ENCODE peak calls at places on chromosomes 4 and X, in six cellular contexts. One of them, this sample, is unnamed. For H3K4me1, the result is how much of the 10 kb centered on the place peaks cover.

GRCh38 chr4:33160126-33160525 is 2440.0 kb downstream of the PCDH7 start:
- DNase-seq in CD4-positive, alpha-beta memory T cell: no peak
- DNase-seq in neural progenitor cell: peak
- DNase-seq in HAP-1: peak
- DNase-seq in fibroblast of lung: peak
- DNase-seq in psoas muscle: no peak
- DNase-seq in this sample: peak

GRCh38 chr4:147643616-147644015 is 26.4 kb downstream of the TMEM184C start:
- DNase-seq in neural progenitor cell: no peak
- DNase-seq in psoas muscle: no peak
- DNase-seq in HAP-1: no peak
- DNase-seq in fibroblast of lung: no peak
- DNase-seq in CD4-positive, alpha-beta memory T cell: no peak
- DNase-seq in this sample: no peak

GRCh38 chr4:141307241-141307689 is 86.6 kb downstream of the ZNF330 start:
- DNase-seq in neural progenitor cell: peak
- DNase-seq in psoas muscle: peak
- DNase-seq in HAP-1: peak
- DNase-seq in CD4-positive, alpha-beta memory T cell: peak
- DNase-seq in fibroblast of lung: peak
- DNase-seq in this sample: peak

GRCh38 chrX:57595381-57595811 is 3.6 kb downstream of the ZXDB start:
- DNase-seq in psoas muscle: no peak
- DNase-seq in HAP-1: no peak
- DNase-seq in fibroblast of lung: peak
- DNase-seq in CD4-positive, alpha-beta memory T cell: no peak
- DNase-seq in neural progenitor cell: no peak
- DNase-seq in this sample: no peak

GRCh38 chrX:15404712-15405111 is 20.5 kb upstream of the VEGFD start:
- DNase-seq in CD4-positive, alpha-beta memory T cell: no peak
- DNase-seq in HAP-1: no peak
- DNase-seq in fibroblast of lung: peak
- DNase-seq in psoas muscle: peak
- DNase-seq in neural progenitor cell: no peak
- DNase-seq in this sample: no peak

GRCh38 chr4:83043801-83044407 is 8.9 kb downstream of the COPS4 start:
- DNase-seq in HAP-1: no peak
- DNase-seq in neural progenitor cell: no peak
- DNase-seq in CD4-positive, alpha-beta memory T cell: no peak
- DNase-seq in fibroblast of lung: peak
- DNase-seq in psoas muscle: no peak
- DNase-seq in this sample: no peak

GRCh38 chr4:103008875-103009729 is 10.4 kb downstream of the SLC9B1 start:
- DNase-seq in neural progenitor cell: peak
- DNase-seq in psoas muscle: no peak
- DNase-seq in HAP-1: peak
- DNase-seq in CD4-positive, alpha-beta memory T cell: peak
- DNase-seq in fibroblast of lung: peak
- DNase-seq in this sample: peak

GRCh38 chr4:147138171-147138570 is 192.5 kb upstream of the TTC29 start:
- DNase-seq in HAP-1: no peak
- DNase-seq in CD4-positive, alpha-beta memory T cell: no peak
- DNase-seq in neural progenitor cell: no peak
- DNase-seq in psoas muscle: no peak
- DNase-seq in fibroblast of lung: no peak
- DNase-seq in this sample: peak

GRCh38 chrX:152930516-152930915 is 32.6 kb downstream of the ZNF185 start:
- DNase-seq in neural progenitor cell: no peak
- DNase-seq in psoas muscle: no peak
- DNase-seq in CD4-positive, alpha-beta memory T cell: no peak
- DNase-seq in HAP-1: no peak
- DNase-seq in fibroblast of lung: no peak
- DNase-seq in this sample: no peak

GRCh38 chr4:147780137-147780777 is 48.4 kb downstream of the ARHGAP10 start:
- DNase-seq in neural progenitor cell: no peak
- DNase-seq in fibroblast of lung: no peak
- DNase-seq in CD4-positive, alpha-beta memory T cell: no peak
- DNase-seq in HAP-1: no peak
- DNase-seq in psoas muscle: peak
- DNase-seq in this sample: no peak

GRCh38 chr4:87114245-87115062 is 106.0 kb downstream of the KLHL8 start:
- DNase-seq in psoas muscle: no peak
- DNase-seq in CD4-positive, alpha-beta memory T cell: no peak
- DNase-seq in neural progenitor cell: peak
- DNase-seq in fibroblast of lung: no peak
- DNase-seq in HAP-1: no peak
- DNase-seq in this sample: no peak

GRCh38 chr4:74878323-74878722 is 54.6 kb upstream of the PARM1 start:
- DNase-seq in HAP-1: no peak
- DNase-seq in neural progenitor cell: no peak
- DNase-seq in CD4-positive, alpha-beta memory T cell: no peak
- DNase-seq in fibroblast of lung: no peak
- DNase-seq in psoas muscle: no peak
- DNase-seq in this sample: no peak

GRCh38 chr4:7395635-7396034 is 39.1 kb downstream of the PSAPL1 start:
- DNase-seq in HAP-1: no peak
- DNase-seq in neural progenitor cell: no peak
- DNase-seq in fibroblast of lung: no peak
- DNase-seq in psoas muscle: no peak
- DNase-seq in CD4-positive, alpha-beta memory T cell: no peak
- DNase-seq in this sample: peak

GRCh38 chr4:41787931-41788330 is 39.4 kb upstream of the PHOX2B start:
- DNase-seq in psoas muscle: no peak
- DNase-seq in HAP-1: no peak
- DNase-seq in neural progenitor cell: no peak
- DNase-seq in CD4-positive, alpha-beta memory T cell: no peak
- DNase-seq in fibroblast of lung: no peak
- DNase-seq in this sample: peak

GRCh38 chr4:99506781-99507180 is 4.0 kb upstream of the C4orf17 start:
- DNase-seq in HAP-1: no peak
- DNase-seq in neural progenitor cell: no peak
- DNase-seq in fibroblast of lung: no peak
- DNase-seq in psoas muscle: no peak
- DNase-seq in CD4-positive, alpha-beta memory T cell: peak
- DNase-seq in this sample: peak

GRCh38 chr4:124455671-124456070 is 256.9 kb downstream of the ANKRD50 start:
- DNase-seq in neural progenitor cell: no peak
- DNase-seq in psoas muscle: no peak
- DNase-seq in fibroblast of lung: no peak
- DNase-seq in HAP-1: no peak
- DNase-seq in CD4-positive, alpha-beta memory T cell: no peak
- DNase-seq in this sample: no peak

GRCh38 chr4:35970366-35970960 is 273.9 kb downstream of the ARAP2 start:
- DNase-seq in psoas muscle: no peak
- DNase-seq in CD4-positive, alpha-beta memory T cell: no peak
- DNase-seq in fibroblast of lung: no peak
- DNase-seq in HAP-1: no peak
- DNase-seq in neural progenitor cell: no peak
- DNase-seq in this sample: no peak

GRCh38 chrX:14922437-14922836 is 49.2 kb downstream of the MOSPD2 start:
- DNase-seq in psoas muscle: no peak
- DNase-seq in fibroblast of lung: peak
- DNase-seq in neural progenitor cell: no peak
- DNase-seq in CD4-positive, alpha-beta memory T cell: no peak
- DNase-seq in HAP-1: no peak
- DNase-seq in this sample: no peak

GRCh38 chrX:36898301-36898700 is 109.9 kb upstream of the FAM47C start:
- DNase-seq in fibroblast of lung: peak
- DNase-seq in psoas muscle: no peak
- DNase-seq in CD4-positive, alpha-beta memory T cell: no peak
- DNase-seq in HAP-1: peak
- DNase-seq in neural progenitor cell: peak
- DNase-seq in this sample: peak

GRCh38 chr4:36422582-36422981 is 141.2 kb downstream of the DTHD1 start:
- DNase-seq in HAP-1: no peak
- DNase-seq in neural progenitor cell: no peak
- DNase-seq in fibroblast of lung: no peak
- DNase-seq in psoas muscle: no peak
- DNase-seq in CD4-positive, alpha-beta memory T cell: no peak
- DNase-seq in this sample: no peak

GRCh38 chrX:68163446-68163845 is 269.8 kb downstream of the OPHN1 start:
- DNase-seq in psoas muscle: no peak
- DNase-seq in neural progenitor cell: no peak
- DNase-seq in CD4-positive, alpha-beta memory T cell: no peak
- DNase-seq in HAP-1: peak
- DNase-seq in fibroblast of lung: peak
- DNase-seq in this sample: no peak

GRCh38 chrX:23292979-23293651 is 41.5 kb upstream of the PTCHD1 start:
- DNase-seq in fibroblast of lung: peak
- DNase-seq in HAP-1: no peak
- DNase-seq in psoas muscle: peak
- DNase-seq in neural progenitor cell: no peak
- DNase-seq in CD4-positive, alpha-beta memory T cell: no peak
- DNase-seq in this sample: peak

GRCh38 chrX:33336783-33337182 is 125.4 kb upstream of the DMD start:
- DNase-seq in fibroblast of lung: peak
- DNase-seq in CD4-positive, alpha-beta memory T cell: no peak
- DNase-seq in neural progenitor cell: peak
- DNase-seq in HAP-1: peak
- DNase-seq in psoas muscle: no peak
- DNase-seq in this sample: no peak

GRCh38 chr4:8616831-8617230 is 24.3 kb downstream of the CPZ start:
- DNase-seq in neural progenitor cell: no peak
- DNase-seq in HAP-1: no peak
- DNase-seq in fibroblast of lung: no peak
- DNase-seq in CD4-positive, alpha-beta memory T cell: no peak
- DNase-seq in psoas muscle: peak
- DNase-seq in this sample: no peak

GRCh38 chrX:70592091-70592490 is 147.5 kb downstream of the DLG3 start:
- DNase-seq in neural progenitor cell: no peak
- DNase-seq in HAP-1: no peak
- DNase-seq in psoas muscle: no peak
- DNase-seq in fibroblast of lung: peak
- DNase-seq in CD4-positive, alpha-beta memory T cell: no peak
- DNase-seq in this sample: peak

GRCh38 chr4:11635336-11635735 is 206.6 kb upstream of the HS3ST1 start:
- DNase-seq in CD4-positive, alpha-beta memory T cell: no peak
- DNase-seq in fibroblast of lung: peak
- DNase-seq in psoas muscle: no peak
- DNase-seq in HAP-1: no peak
- DNase-seq in neural progenitor cell: no peak
- DNase-seq in this sample: no peak

GRCh38 chr4:183146478-183146877 is 47.4 kb downstream of the WWC2 start:
- DNase-seq in fibroblast of lung: no peak
- DNase-seq in psoas muscle: no peak
- DNase-seq in HAP-1: no peak
- DNase-seq in CD4-positive, alpha-beta memory T cell: no peak
- DNase-seq in neural progenitor cell: no peak
- DNase-seq in this sample: no peak

GRCh38 chr4:183149968-183150539 is 51.0 kb downstream of the WWC2 start:
- DNase-seq in psoas muscle: no peak
- DNase-seq in neural progenitor cell: no peak
- DNase-seq in fibroblast of lung: no peak
- DNase-seq in CD4-positive, alpha-beta memory T cell: no peak
- DNase-seq in HAP-1: no peak
- DNase-seq in this sample: no peak

GRCh38 chr4:183145773-183146172 is 46.7 kb downstream of the WWC2 start:
- DNase-seq in fibroblast of lung: no peak
- DNase-seq in neural progenitor cell: no peak
- DNase-seq in HAP-1: no peak
- DNase-seq in CD4-positive, alpha-beta memory T cell: no peak
- DNase-seq in psoas muscle: no peak
- DNase-seq in this sample: no peak

GRCh38 chr4:183147983-183148382 is 48.9 kb downstream of the WWC2 start:
- DNase-seq in HAP-1: no peak
- DNase-seq in fibroblast of lung: no peak
- DNase-seq in psoas muscle: no peak
- DNase-seq in neural progenitor cell: no peak
- DNase-seq in CD4-positive, alpha-beta memory T cell: no peak
- DNase-seq in this sample: no peak

GRCh38 chr4:183147191-183147590 is 48.1 kb downstream of the WWC2 start:
- DNase-seq in neural progenitor cell: no peak
- DNase-seq in fibroblast of lung: no peak
- DNase-seq in HAP-1: no peak
- DNase-seq in psoas muscle: no peak
- DNase-seq in CD4-positive, alpha-beta memory T cell: no peak
- DNase-seq in this sample: no peak
- H3K4me1 ChIP-seq in neural progenitor cell: under half
- H3K4me1 ChIP-seq in fibroblast of lung: under half
- H3K4me1 ChIP-seq in HAP-1: under half
- H3K4me1 ChIP-seq in psoas muscle: under half
- H3K4me1 ChIP-seq in CD4-positive, alpha-beta memory T cell: under half
- H3K4me1 ChIP-seq in this sample: under half

DNA sequence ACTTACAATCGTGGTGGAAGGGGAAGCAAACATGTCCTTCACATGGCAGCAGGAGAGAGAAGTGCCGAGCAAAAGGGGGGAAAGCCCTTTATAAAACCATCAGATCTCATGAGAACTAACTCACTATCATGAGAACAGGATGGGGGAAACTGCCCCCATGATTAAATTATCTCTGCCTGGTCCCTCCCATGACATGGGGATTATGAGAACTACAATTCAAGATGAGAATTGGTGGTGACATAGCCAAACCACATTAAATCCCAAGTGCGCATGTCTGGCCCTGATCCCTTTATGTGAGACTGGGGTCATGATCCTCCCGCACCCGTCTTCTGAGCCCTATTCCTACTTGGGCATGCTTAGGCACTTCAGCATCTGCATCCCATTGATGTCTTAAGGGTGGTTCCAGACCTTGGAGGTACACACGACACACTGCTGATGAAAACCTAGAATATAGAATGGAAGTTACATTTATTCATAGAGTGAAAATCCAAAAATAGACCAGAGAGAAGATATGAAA is 116.0 kb downstream of the PTTG2 start:
- DNase-seq in fibroblast of lung: no peak
- DNase-seq in HAP-1: no peak
- DNase-seq in CD4-positive, alpha-beta memory T cell: no peak
- DNase-seq in psoas muscle: no peak
- DNase-seq in neural progenitor cell: no peak
- DNase-seq in this sample: no peak
- H3K4me1 ChIP-seq in fibroblast of lung: under half
- H3K4me1 ChIP-seq in HAP-1: under half
- H3K4me1 ChIP-seq in CD4-positive, alpha-beta memory T cell: under half
- H3K4me1 ChIP-seq in psoas muscle: under half
- H3K4me1 ChIP-seq in neural progenitor cell: under half
- H3K4me1 ChIP-seq in this sample: under half

GRCh38 chr4:186936496-186937375 is 213.1 kb upstream of the FAT1 start:
- DNase-seq in HAP-1: no peak
- DNase-seq in psoas muscle: no peak
- DNase-seq in fibroblast of lung: peak
- DNase-seq in neural progenitor cell: no peak
- DNase-seq in CD4-positive, alpha-beta memory T cell: no peak
- DNase-seq in this sample: no peak
- H3K4me1 ChIP-seq in HAP-1: under half
- H3K4me1 ChIP-seq in psoas muscle: under half
- H3K4me1 ChIP-seq in fibroblast of lung: under half
- H3K4me1 ChIP-seq in neural progenitor cell: under half
- H3K4me1 ChIP-seq in CD4-positive, alpha-beta memory T cell: under half
- H3K4me1 ChIP-seq in this sample: under half

GRCh38 chr4:101824500-101824899 is 34.0 kb downstream of the BANK1 start:
- DNase-seq in psoas muscle: no peak
- DNase-seq in neural progenitor cell: no peak
- DNase-seq in CD4-positive, alpha-beta memory T cell: no peak
- DNase-seq in fibroblast of lung: no peak
- DNase-seq in HAP-1: no peak
- DNase-seq in this sample: no peak

GRCh38 chr4:101818362-101818761 is 27.8 kb downstream of the BANK1 start:
- DNase-seq in CD4-positive, alpha-beta memory T cell: no peak
- DNase-seq in neural progenitor cell: no peak
- DNase-seq in HAP-1: no peak
- DNase-seq in psoas muscle: no peak
- DNase-seq in fibroblast of lung: no peak
- DNase-seq in this sample: peak

GRCh38 chr4:101825953-101826352 is 35.4 kb downstream of the BANK1 start:
- DNase-seq in fibroblast of lung: no peak
- DNase-seq in HAP-1: no peak
- DNase-seq in CD4-positive, alpha-beta memory T cell: no peak
- DNase-seq in neural progenitor cell: no peak
- DNase-seq in psoas muscle: no peak
- DNase-seq in this sample: no peak

GRCh38 chr4:101823864-101824263 is 33.3 kb downstream of the BANK1 start:
- DNase-seq in fibroblast of lung: no peak
- DNase-seq in CD4-positive, alpha-beta memory T cell: no peak
- DNase-seq in psoas muscle: no peak
- DNase-seq in HAP-1: no peak
- DNase-seq in neural progenitor cell: no peak
- DNase-seq in this sample: no peak
- H3K4me1 ChIP-seq in fibroblast of lung: under half
- H3K4me1 ChIP-seq in CD4-positive, alpha-beta memory T cell: under half
- H3K4me1 ChIP-seq in psoas muscle: under half
- H3K4me1 ChIP-seq in HAP-1: under half
- H3K4me1 ChIP-seq in neural progenitor cell: under half
- H3K4me1 ChIP-seq in this sample: under half

This sample was measured in SJCRH30.